ENCODE peak calls at places on chromosomes 2 and 18, in eight cellular contexts. V is IMR-90, T is aorta, M is right cardiac atrium, H is suprapubic skin, I is prostate gland, C is thoracic aorta, U is kidney. Z is an unnamed sample.

GRCh38 chr2:39696838-39697237 is 31.1 kb downstream of the TMEM178A start:
- DNase-seq in V (peak; percentile 87), T (no peak), M (no peak), H (no peak), I (no peak), C (no peak), U (no peak), Z (peak; percentile 20)

GRCh38 chr2:179467111-179467510 is 202.5 kb upstream of the SESTD1 start:
- DNase-seq in V (peak; percentile 64), T (no peak), M (no peak), H (no peak), I (no peak), C (no peak), U (no peak), Z (no peak)

GRCh38 chr18:78904179-78904531 is 75.5 kb upstream of the SALL3 start:
- DNase-seq in V (no peak), T (no peak), M (no peak), H (no peak), I (no peak), C (no peak), U (peak; percentile 50), Z (no peak)

GRCh38 chr18:63837556-63837955 is 49.9 kb upstream of the SERPINB2 start:
- DNase-seq in V (no peak), T (no peak), M (no peak), H (no peak), I (no peak), C (no peak), U (no peak), Z (no peak)

GRCh38 chr18:24683965-24684364 is 223.5 kb downstream of the HRH4 start:
- DNase-seq in V (no peak), T (no peak), M (no peak), H (no peak), I (no peak), C (no peak), U (no peak), Z (no peak)

GRCh38 chr2:222982909-222983265 is 69.1 kb upstream of the KCNE4 start:
- DNase-seq in V (no peak), T (no peak), M (no peak), H (no peak), I (no peak), C (no peak), U (no peak), Z (no peak)

GRCh38 chr2:175009917-175010621 is 4.9 kb upstream of the CHN1 start:
- DNase-seq in V (no peak), T (no peak), M (no peak), H (no peak), I (no peak), C (no peak), U (no peak), Z (no peak)

GRCh38 chr2:71675296-71675695 is 221.9 kb downstream of the DYSF start:
- DNase-seq in V (no peak), T (peak; percentile 48), M (no peak), H (no peak), I (peak; percentile 77), C (no peak), U (peak; percentile 74), Z (peak; percentile 18)

GRCh38 chr18:7237670-7238272 is 6.9 kb downstream of the LRRC30 start:
- DNase-seq in V (no peak), T (no peak), M (no peak), H (no peak), I (no peak), C (no peak), U (no peak), Z (no peak)

GRCh38 chr18:12726774-12727550 is 24.1 kb downstream of the PSMG2 start:
- DNase-seq in V (peak; percentile 74), T (no peak), M (no peak), H (no peak), I (peak; percentile 65), C (peak; percentile 31), U (no peak), Z (no peak)

GRCh38 chr2:155266579-155266978 is 568.1 kb downstream of the KCNJ3 start:
- DNase-seq in V (no peak), T (no peak), M (no peak), H (no peak), I (no peak), C (no peak), U (no peak), Z (no peak)

GRCh38 chr18:31505161-31505560 is 7.2 kb downstream of the DSG2 start:
- DNase-seq in V (no peak), T (no peak), M (no peak), H (no peak), I (no peak), C (no peak), U (no peak), Z (no peak)

GRCh38 chr2:138572318-138572717 is 70.7 kb downstream of the SPOPL start:
- DNase-seq in V (no peak), T (no peak), M (no peak), H (no peak), I (no peak), C (no peak), U (no peak), Z (no peak)

GRCh38 chr2:207103132-207103531 is 62.6 kb downstream of the KLF7 start:
- DNase-seq in V (no peak), T (no peak), M (no peak), H (no peak), I (no peak), C (no peak), U (no peak), Z (no peak)

GRCh38 chr2:10564876-10565425 is 116.8 kb upstream of the ODC1 start:
- DNase-seq in V (no peak), T (no peak), M (no peak), H (no peak), I (no peak), C (no peak), U (no peak), Z (no peak)

GRCh38 chr2:77834360-77835002 is 312.3 kb upstream of the LRRTM4 start:
- DNase-seq in V (no peak), T (no peak), M (no peak), H (no peak), I (no peak), C (no peak), U (no peak), Z (no peak)

GRCh38 chr2:77839102-77839501 is 316.9 kb upstream of the LRRTM4 start:
- DNase-seq in V (no peak), T (no peak), M (no peak), H (no peak), I (no peak), C (no peak), U (no peak), Z (no peak)
- H3K27ac ChIP-seq in V (no peak overlapping the region), T (no peak overlapping the region), M (no peak overlapping the region), H (no peak overlapping the region), I (no peak overlapping the region), C (no peak overlapping the region), U (no peak overlapping the region), Z (no peak overlapping the region)

DNA sequence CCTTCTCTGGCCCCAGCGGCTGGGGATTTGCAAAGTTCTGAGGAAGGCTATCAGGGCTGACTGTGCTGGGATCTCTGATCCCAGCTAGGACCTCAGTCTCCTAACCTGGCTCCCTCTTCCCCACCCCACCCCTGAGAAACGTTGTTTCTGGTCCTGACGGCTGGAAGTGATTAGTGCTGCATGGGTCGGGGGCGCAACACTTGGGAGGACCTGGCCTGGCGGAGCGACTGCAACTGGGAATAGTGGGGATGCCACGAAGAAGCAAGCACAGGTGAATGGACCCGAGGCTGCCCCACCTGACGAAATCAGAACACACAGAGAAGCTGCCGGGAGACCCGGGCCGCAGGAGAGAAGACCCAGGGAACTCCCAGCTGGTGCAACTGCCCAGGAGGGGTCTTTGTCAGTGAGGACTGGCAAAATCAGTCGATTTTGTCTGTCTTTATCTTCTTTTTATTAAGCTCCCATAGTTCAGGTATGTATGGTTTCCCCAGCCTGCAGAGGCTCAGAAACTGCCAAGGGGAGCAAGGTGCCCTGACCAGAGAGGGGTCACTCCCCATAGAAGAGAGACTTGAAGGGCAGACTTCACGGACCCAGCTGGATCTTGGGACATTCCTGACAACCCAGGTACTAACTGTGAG is 656 bp upstream of the LBX2 start:
- DNase-seq in V (no peak), T (no peak), M (no peak), H (no peak), I (no peak), C (no peak), U (no peak), Z (no peak)
- H3K27ac ChIP-seq in V (no peak overlapping the region), T (no peak overlapping the region), M (no peak overlapping the region), H (no peak overlapping the region), I (no peak overlapping the region), C (no peak overlapping the region), U (no peak overlapping the region), Z (no peak overlapping the region)

DNA sequence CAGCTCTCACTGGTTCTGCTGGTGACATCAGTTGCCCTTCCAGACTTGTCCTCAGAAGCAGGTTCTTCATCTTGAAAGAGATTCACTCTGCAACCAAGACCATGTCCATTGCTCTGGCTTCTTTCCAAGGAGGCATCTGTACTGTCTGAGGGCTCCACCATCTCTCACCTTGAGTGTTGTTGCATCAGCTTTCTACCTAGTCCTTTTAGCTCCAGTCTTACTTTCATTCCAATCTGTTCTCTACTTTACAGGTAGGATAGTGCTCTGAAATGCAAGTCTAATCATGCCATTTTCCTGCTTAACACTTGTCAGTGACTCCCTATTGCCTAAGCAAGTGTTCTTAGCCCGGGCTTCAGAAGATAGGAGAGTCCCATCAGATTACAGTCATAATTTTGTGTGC is 117.7 kb downstream of the EN1 start:
- DNase-seq in V (no peak), T (no peak), M (no peak), H (no peak), I (no peak), C (no peak), U (no peak), Z (no peak)
- H3K27ac ChIP-seq in V (no peak overlapping the region), T (no peak overlapping the region), M (no peak overlapping the region), H (no peak overlapping the region), I (no peak overlapping the region), C (no peak overlapping the region), U (no peak overlapping the region), Z (peak overlapping the region; percentile 21)

GRCh38 chr18:57436965-57437333 is 1.8 kb downstream of the ONECUT2 start:
- DNase-seq in V (no peak), T (no peak), M (no peak), H (no peak), I (no peak), C (no peak), U (no peak), Z (no peak)

GRCh38 chr18:57437782-57438668 is 2.9 kb downstream of the ONECUT2 start:
- DNase-seq in V (peak; percentile 26), T (peak; percentile 79), M (peak; percentile 61), H (no peak), I (no peak), C (no peak), U (peak; percentile 75), Z (no peak)

GRCh38 chr18:57436193-57436964 is 1.2 kb downstream of the ONECUT2 start:
- DNase-seq in V (no peak), T (no peak), M (peak; percentile 45), H (no peak), I (no peak), C (no peak), U (peak; percentile 79), Z (no peak)

GRCh38 chr18:57438669-57439616 is 3.8 kb downstream of the ONECUT2 start:
- DNase-seq in V (no peak), T (no peak), M (no peak), H (no peak), I (no peak), C (no peak), U (no peak), Z (no peak)

DNA sequence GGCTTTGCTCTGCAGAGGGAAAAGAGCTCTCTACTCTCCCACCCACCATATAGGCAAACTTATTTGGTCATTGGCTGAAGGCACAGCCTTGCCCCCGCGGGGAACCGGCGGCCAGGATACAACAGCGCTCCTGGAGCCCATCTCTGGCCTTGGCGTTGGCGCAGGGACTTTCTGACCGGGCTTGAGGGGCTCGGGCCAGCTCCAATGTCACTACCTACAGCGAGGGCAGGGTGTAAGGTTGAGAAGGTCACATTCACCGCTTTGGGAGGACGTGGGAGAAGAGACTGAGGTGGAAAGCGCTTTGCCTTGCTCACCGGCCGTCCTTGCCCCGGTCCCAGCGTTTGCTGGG is 2.2 kb downstream of the ONECUT2 start:
- DNase-seq in V (no peak), T (no peak), M (no peak), H (no peak), I (no peak), C (no peak), U (peak; percentile 45), Z (no peak)
- H3K27ac ChIP-seq in V (no peak overlapping the region), T (no peak overlapping the region), M (no peak overlapping the region), H (no peak overlapping the region), I (no peak overlapping the region), C (no peak overlapping the region), U (no peak overlapping the region), Z (no peak overlapping the region)

Z was measured in epithelial cell of prostate.